ENCODE peak calls at places on chromosomes 12 and 14, in six cellular contexts. E is stimulated activated CD4-positive, alpha-beta T cell treated with anti-CD3 and anti-CD28 coated beads, Interleukin-1b, Interleukin-23, amount 100 ng/mL, for 24 hours; K is putamen; V is endothelial cell; I is H7; S is hypothalamus. U is an unnamed sample.
A peak's percentile ranks its signal among the peaks of the same experiment; 100 is the strongest.

GRCh38 chr12:30136661-30137060 is 352.9 kb upstream of the TMTC1 start:
- DNase-seq in E (no peak), K (no peak), V (no peak), I (no peak), S (no peak), U (no peak)

GRCh38 chr14:24674204-24674970 is 40.4 kb upstream of the GZMB start:
- DNase-seq in E (no peak), K (no peak), V (no peak), I (no peak), S (no peak), U (no peak)

GRCh38 chr14:29043751-29044150 is 277.2 kb downstream of the FOXG1 start:
- DNase-seq in E (no peak), K (peak; percentile 41), V (no peak), I (no peak), S (no peak), U (no peak)

GRCh38 chr14:103546651-103547454 is 15.6 kb downstream of the BAG5 start:
- DNase-seq in E (peak; percentile 65), K (peak; percentile 65), V (peak; percentile 78), I (peak; percentile 98), S (peak; percentile 59), U (peak; percentile 30)

GRCh38 chr12:132506730-132507538 is 17.0 kb downstream of the FBRSL1 start:
- DNase-seq in E (peak; percentile 50), K (peak; percentile 34), V (no peak), I (peak; percentile 71), S (no peak), U (no peak)

GRCh38 chr12:52677126-52677525 is 3.1 kb downstream of the KRT1 start:
- DNase-seq in E (no peak), K (no peak), V (no peak), I (no peak), S (no peak), U (no peak)

GRCh38 chr12:69502342-69503081 is 32.3 kb downstream of the FRS2 start:
- DNase-seq in E (no peak), K (peak; percentile 49), V (no peak), I (no peak), S (no peak), U (no peak)

GRCh38 chr12:53995311-53996187 is 4.4 kb upstream of the HOXC9 start:
- DNase-seq in E (no peak), K (no peak), V (no peak), I (peak; percentile 90), S (no peak), U (no peak)

GRCh38 chr14:55514819-55515470 is 65.1 kb upstream of the KTN1 start:
- DNase-seq in E (no peak), K (peak; percentile 3), V (no peak), I (no peak), S (no peak), U (no peak)

GRCh38 chr14:78863143-78863542 is 693.0 kb downstream of the NRXN3 start:
- DNase-seq in E (no peak), K (no peak), V (peak; percentile 71), I (peak; percentile 15), S (no peak), U (no peak)

GRCh38 chr14:94158239-94158888 is 15.8 kb upstream of the PPP4R4 start:
- DNase-seq in E (no peak), K (no peak), V (no peak), I (no peak), S (no peak), U (no peak)

GRCh38 chr14:32077081-32078029 is at the start of gene ARHGAP5:
- DNase-seq in E (peak; percentile 9), K (no peak), V (peak; percentile 77), I (peak; percentile 80), S (peak; percentile 60), U (peak; percentile 41)

GRCh38 chr14:21978184-21978998 is 304.8 kb upstream of the OR4E1 start:
- DNase-seq in E (no peak), K (peak; percentile 7), V (peak; percentile 68), I (peak; percentile 66), S (no peak), U (peak; percentile 66)

GRCh38 chr12:51686727-51687126 is 95.7 kb downstream of the SCN8A start:
- DNase-seq in E (no peak), K (no peak), V (no peak), I (no peak), S (no peak), U (no peak)

GRCh38 chr14:100554696-100555320 is 32.4 kb downstream of the BEGAIN start:
- DNase-seq in E (no peak), K (no peak), V (no peak), I (peak; percentile 77), S (no peak), U (no peak)

GRCh38 chr12:109291117-109291516 is 18.0 kb downstream of the FOXN4 start:
- DNase-seq in E (no peak), K (no peak), V (no peak), I (peak; percentile 65), S (no peak), U (no peak)

GRCh38 chr12:54287316-54288157 is 7.0 kb downstream of the HNRNPA1 start:
- DNase-seq in E (no peak), K (no peak), V (no peak), I (no peak), S (no peak), U (no peak)

GRCh38 chr14:44846232-44846824 is 115.4 kb downstream of the KLHL28 start:
- DNase-seq in E (no peak), K (peak; percentile 39), V (peak; percentile 26), I (peak; percentile 42), S (no peak), U (peak; percentile 14)

GRCh38 chr12:31309279-31309678 is 16.7 kb downstream of the SINHCAF start:
- DNase-seq in E (no peak), K (no peak), V (no peak), I (no peak), S (no peak), U (no peak)

GRCh38 chr14:49586673-49587460 is 687 bp upstream of the RPS29 start:
- DNase-seq in E (peak; percentile 48), K (peak; percentile 65), V (peak; percentile 32), I (peak; percentile 59), S (no peak), U (peak; percentile 18)

GRCh38 chr14:22112004-22112403 is 438.4 kb upstream of the OR4E1 start:
- DNase-seq in E (no peak), K (no peak), V (peak; percentile 59), I (peak; percentile 41), S (no peak), U (no peak)

GRCh38 chr14:69090187-69090789 is 62.6 kb downstream of the DCAF5 start:
- DNase-seq in E (no peak), K (peak; percentile 38), V (peak; percentile 15), I (peak; percentile 34), S (no peak), U (no peak)

GRCh38 chr14:102951799-102952198 is 29.3 kb downstream of the AMN start:
- DNase-seq in E (no peak), K (no peak), V (no peak), I (no peak), S (no peak), U (no peak)

GRCh38 chr14:50859296-50859624 is 12.6 kb upstream of the ABHD12B start:
- DNase-seq in E (no peak), K (no peak), V (no peak), I (no peak), S (peak; percentile 51), U (no peak)

GRCh38 chr12:117023998-117024960 is 74.9 kb downstream of the TESC start:
- DNase-seq in E (no peak), K (no peak), V (no peak), I (no peak), S (no peak), U (no peak)

GRCh38 chr14:92323031-92323915 is at the start of gene SLC24A4:
- DNase-seq in E (no peak), K (peak; percentile 9), V (peak; percentile 31), I (peak; percentile 88), S (no peak), U (no peak)

GRCh38 chr12:642633-643477 is 20.4 kb downstream of the NINJ2 start:
- DNase-seq in E (peak; percentile 49), K (peak; percentile 72), V (peak; percentile 75), I (peak; percentile 95), S (peak; percentile 59), U (peak; percentile 34)

GRCh38 chr12:115118177-115118724 is 434.3 kb upstream of the TBX3 start:
- DNase-seq in E (no peak), K (no peak), V (no peak), I (no peak), S (no peak), U (no peak)

GRCh38 chr14:91244501-91244901 is at the start of gene GPR68:
- DNase-seq in E (no peak), K (no peak), V (no peak), I (peak; percentile 80), S (no peak), U (no peak)

GRCh38 chr12:52416788-52417187 is 10.7 kb upstream of the KRT82 start:
- DNase-seq in E (no peak), K (no peak), V (no peak), I (no peak), S (no peak), U (no peak)

GRCh38 chr12:25694072-25694471 is 141.0 kb upstream of the LMNTD1 start:
- DNase-seq in E (no peak), K (peak; percentile 19), V (no peak), I (no peak), S (no peak), U (no peak)

GRCh38 chr14:70281938-70282337 is 77.5 kb downstream of the COX16 start:
- DNase-seq in E (no peak), K (no peak), V (no peak), I (no peak), S (no peak), U (no peak)

GRCh38 chr12:115790526-115790925 is 487.0 kb downstream of the MED13L start:
- DNase-seq in E (no peak), K (no peak), V (no peak), I (no peak), S (no peak), U (no peak)

GRCh38 chr12:46964496-46965098 is 114.8 kb upstream of the PCED1B start:
- DNase-seq in E (no peak), K (no peak), V (no peak), I (peak; percentile 32), S (no peak), U (no peak)

GRCh38 chr14:32190713-32191112 is 11.1 kb upstream of the RNU6-7 start:
- DNase-seq in E (no peak), K (no peak), V (no peak), I (no peak), S (no peak), U (no peak)

U was measured in NCI-H1930.